ENCODE peak calls at places on chromosomes 12 and 14, in seven cellular contexts. J is uterus; K is activated T-cell treated with anti-CD3 and anti-CD28 coated beads for 1 hour; A is activated CD8-positive, alpha-beta memory T cell treated with anti-CD3 and anti-CD28 coated beads, Interleukin-2, amount 50 U/mL, for 48 hours; X is naive B cell; B is AML-193; T is fibroblast of the conjunctiva. S is an unnamed sample.

GRCh38 chr12:3247596-3248270 is 170.6 kb downstream of the TSPAN9 start:
- DNase-seq in K (no peak), T (no peak), X (no peak), A (no peak), B (no peak), J (no peak), S (no peak)

GRCh38 chr12:38838211-38838850 is 67.1 kb downstream of the CPNE8 start:
- DNase-seq in A (no peak), T (no peak), B (no peak), J (no peak), X (no peak), K (no peak), S (no peak)

GRCh38 chr12:62737615-62738014 is 197.3 kb downstream of the PPM1H start:
- DNase-seq in T (no peak), X (no peak), B (no peak), A (no peak), J (no peak), K (no peak), S (no peak)

GRCh38 chr12:114674201-114675047 is 9.6 kb downstream of the TBX3 start:
- DNase-seq in X (no peak), K (no peak), A (no peak), J (no peak), B (no peak), T (no peak), S (no peak)

GRCh38 chr12:116609715-116610114 is 50.5 kb downstream of the MAP1LC3B2 start:
- DNase-seq in B (peak), X (peak), K (peak), J (no peak), A (no peak), T (no peak), S (peak)

GRCh38 chr12:54000105-54000773 is at the start of gene HOXC9:
- DNase-seq in J (no peak), X (no peak), T (no peak), A (no peak), K (no peak), B (no peak), S (no peak)

GRCh38 chr14:80902608-80903007 is 38.9 kb downstream of the CEP128 start:
- DNase-seq in X (no peak), K (no peak), B (no peak), J (no peak), T (no peak), A (no peak), S (no peak)

GRCh38 chr14:69842671-69843407 is 36.4 kb upstream of the SMOC1 start:
- DNase-seq in K (no peak), A (no peak), J (no peak), X (no peak), B (no peak), T (no peak), S (no peak)

GRCh38 chr14:95495538-95496025 is 20.9 kb downstream of the SYNE3 start:
- DNase-seq in J (no peak), T (no peak), K (no peak), B (peak), A (no peak), X (peak), S (no peak)

GRCh38 chr12:51973560-51973959 is 22.1 kb downstream of the ACVR1B start:
- DNase-seq in T (peak), K (no peak), J (no peak), B (no peak), X (no peak), A (no peak), S (no peak)

GRCh38 chr14:75322746-75323145 is 44.1 kb downstream of the FOS start:
- DNase-seq in J (no peak), B (no peak), X (no peak), K (no peak), A (no peak), T (no peak), S (no peak)

GRCh38 chr12:19922687-19923086 is 445.6 kb upstream of the PDE3A start:
- DNase-seq in B (no peak), T (no peak), J (no peak), X (no peak), A (no peak), K (no peak), S (no peak)

GRCh38 chr14:103989034-103989433 is 46.7 kb upstream of the RD3L start:
- DNase-seq in X (no peak), T (no peak), A (no peak), J (no peak), K (no peak), B (no peak), S (no peak)

GRCh38 chr14:60654303-60654925 is 5.1 kb upstream of the SIX1 start:
- DNase-seq in X (no peak), B (no peak), A (no peak), K (no peak), T (no peak), J (no peak), S (no peak)

GRCh38 chr12:108572166-108572790 is 9.9 kb downstream of the ISCU start:
- DNase-seq in X (no peak), K (no peak), B (no peak), J (no peak), T (no peak), A (peak), S (no peak)

GRCh38 chr12:40157307-40157706 is 51.4 kb upstream of the SLC2A13 start:
- DNase-seq in K (no peak), B (no peak), A (no peak), J (no peak), T (no peak), X (no peak), S (no peak)

GRCh38 chr12:946656-947055 is 2.8 kb downstream of the RAD52 start:
- DNase-seq in T (no peak), X (no peak), B (no peak), A (no peak), J (no peak), K (no peak), S (no peak)

GRCh38 chr12:45725631-45726593 is 3.6 kb upstream of the ARID2 start:
- DNase-seq in B (peak), A (no peak), J (no peak), K (no peak), X (peak), T (no peak), S (no peak)

GRCh38 chr14:99423434-99423833 is 57.2 kb downstream of the SETD3 start:
- DNase-seq in A (no peak), K (no peak), T (no peak), X (no peak), J (no peak), B (no peak), S (no peak)